ENCODE peak calls at places on chromosomes 13 and 19, in six cellular contexts. Z, U, J, R, I and G are unnamed samples.

GRCh38 chr19:2578391-2578826 is 102.5 kb downstream of the GADD45B start:
- DNase-seq in Z (peak), U (peak), J (no peak), R (no peak), I (peak), G (peak)

GRCh38 chr13:72808917-72809500 is 27.1 kb downstream of the PIBF1 start:
- DNase-seq in Z (no peak), U (no peak), J (no peak), R (peak), I (no peak), G (peak)

GRCh38 chr13:20405691-20406090 is 120.0 kb downstream of the CRYL1 start:
- DNase-seq in Z (peak), U (no peak), J (no peak), R (no peak), I (peak), G (peak)

GRCh38 chr19:11486661-11487503 is 6.0 kb upstream of the ELAVL3 start:
- DNase-seq in Z (no peak), U (no peak), J (no peak), R (no peak), I (no peak), G (no peak)

GRCh38 chr13:110426745-110427144 is 119.7 kb downstream of the COL4A2 start:
- DNase-seq in Z (no peak), U (no peak), J (no peak), R (no peak), I (no peak), G (no peak)

GRCh38 chr19:10420444-10421239 is at the start of gene PDE4A:
- DNase-seq in Z (no peak), U (peak), J (no peak), R (peak), I (peak), G (no peak)

GRCh38 chr13:74203576-74203975 is 69.4 kb upstream of the KLF12 start:
- DNase-seq in Z (no peak), U (no peak), J (no peak), R (no peak), I (no peak), G (no peak)

GRCh38 chr19:15998166-15998565 is 49.4 kb downstream of the OR10H4 start:
- DNase-seq in Z (no peak), U (no peak), J (no peak), R (no peak), I (no peak), G (no peak)

GRCh38 chr19:47035495-47036232 is 12.8 kb downstream of the TMEM160 start:
- DNase-seq in Z (peak), U (peak), J (peak), R (peak), I (peak), G (peak)

GRCh38 chr19:49846408-49846807 is 4.6 kb upstream of the PTOV1 start:
- DNase-seq in Z (no peak), U (no peak), J (no peak), R (no peak), I (no peak), G (no peak)

GRCh38 chr13:59771272-59771671 is 392.5 kb downstream of the DIAPH3 start:
- DNase-seq in Z (no peak), U (no peak), J (no peak), R (peak), I (no peak), G (peak)

GRCh38 chr19:17511724-17512573 is 500 bp downstream of the PGLS start:
- DNase-seq in Z (peak), U (peak), J (peak), R (peak), I (peak), G (peak)

GRCh38 chr19:54518844-54519243 is 16.2 kb downstream of the LAIR2 start:
- DNase-seq in Z (no peak), U (no peak), J (no peak), R (peak), I (no peak), G (peak)

GRCh38 chr13:33497146-33497845 is 211.7 kb upstream of the STARD13 start:
- DNase-seq in Z (no peak), U (no peak), J (no peak), R (no peak), I (no peak), G (no peak)

GRCh38 chr19:33703821-33704220 is 82.1 kb downstream of the CHST8 start:
- DNase-seq in Z (no peak), U (no peak), J (no peak), R (no peak), I (no peak), G (no peak)

GRCh38 chr19:53868091-53868891 is 608 bp downstream of the MYADM start:
- DNase-seq in Z (peak), U (peak), J (no peak), R (peak), I (peak), G (peak)

GRCh38 chr13:84655677-84656076 is 773.4 kb upstream of the SLITRK1 start:
- DNase-seq in Z (no peak), U (no peak), J (no peak), R (no peak), I (no peak), G (no peak)

GRCh38 chr13:36807616-36808015 is 11.4 kb upstream of the RFXAP start:
- DNase-seq in Z (no peak), U (no peak), J (no peak), R (no peak), I (no peak), G (no peak)

GRCh38 chr19:7294571-7295212 is 478 bp upstream of the INSR start:
- DNase-seq in Z (peak), U (peak), J (no peak), R (peak), I (peak), G (no peak)

GRCh38 chr13:51861728-51862300 is at the start of gene CCDC70:
- DNase-seq in Z (no peak), U (no peak), J (no peak), R (no peak), I (no peak), G (peak)

GRCh38 chr19:30253581-30253996 is 118.6 kb upstream of the ZNF536 start:
- DNase-seq in Z (no peak), U (peak), J (no peak), R (no peak), I (no peak), G (peak)

GRCh38 chr19:14434543-14435319 is 1.6 kb downstream of the PKN1 start:
- DNase-seq in Z (peak), U (peak), J (no peak), R (peak), I (no peak), G (peak)

GRCh38 chr19:47239610-47240296 is 8.8 kb upstream of the BBC3 start:
- DNase-seq in Z (peak), U (peak), J (peak), R (no peak), I (peak), G (no peak)

GRCh38 chr19:10501971-10502523 is 1.1 kb downstream of the KEAP1 start:
- DNase-seq in Z (peak), U (peak), J (no peak), R (peak), I (peak), G (peak)

GRCh38 chr19:38978315-38978689 is 2.8 kb upstream of the FBXO17 start:
- DNase-seq in Z (no peak), U (no peak), J (no peak), R (no peak), I (no peak), G (no peak)

GRCh38 chr13:28022848-28023518 is 34.5 kb upstream of the URAD start:
- DNase-seq in Z (no peak), U (peak), J (no peak), R (no peak), I (peak), G (no peak)

GRCh38 chr13:112055417-112056206 is 11.3 kb upstream of the SOX1 start:
- DNase-seq in Z (no peak), U (no peak), J (no peak), R (no peak), I (no peak), G (no peak)

GRCh38 chr13:39776439-39776838 is 121.0 kb downstream of the COG6 start:
- DNase-seq in Z (no peak), U (peak), J (no peak), R (no peak), I (no peak), G (no peak)